ENCODE peak calls at places on chromosomes 5 and 9, in five cellular contexts. I, W, S, V and Q are unnamed samples.

GRCh38 chr9:135330307-135330631 is 149.3 kb upstream of the PPP1R26 start:
- DNase-seq in I (no peak), W (no peak), S (no peak), V (no peak), Q (no peak)

GRCh38 chr5:159945359-159945758 is 29.1 kb downstream of the ADRA1B start:
- DNase-seq in I (no peak), W (no peak), S (no peak), V (no peak), Q (no peak)

GRCh38 chr9:107299437-107299836 is 16.4 kb downstream of the RAD23B start:
- DNase-seq in I (no peak), W (no peak), S (no peak), V (no peak), Q (no peak)

GRCh38 chr9:22354699-22355384 is 91.8 kb upstream of the DMRTA1 start:
- DNase-seq in I (no peak), W (no peak), S (no peak), V (no peak), Q (no peak)

GRCh38 chr5:99922386-99922785 is 612.8 kb upstream of the FAM174A start:
- DNase-seq in I (no peak), W (no peak), S (no peak), V (no peak), Q (no peak)

GRCh38 chr5:38540348-38540747 is 16.1 kb downstream of the LIFR start:
- DNase-seq in I (no peak), W (no peak), S (no peak), V (no peak), Q (no peak)

GRCh38 chr9:124450241-124450924 is at the start of gene ADGRD2:
- DNase-seq in I (no peak), W (no peak), S (peak; percentile 68), V (no peak), Q (no peak)

GRCh38 chr9:31034311-31034710 is 1350.1 kb upstream of the ACO1 start:
- DNase-seq in I (no peak), W (no peak), S (no peak), V (no peak), Q (no peak)

DNA sequence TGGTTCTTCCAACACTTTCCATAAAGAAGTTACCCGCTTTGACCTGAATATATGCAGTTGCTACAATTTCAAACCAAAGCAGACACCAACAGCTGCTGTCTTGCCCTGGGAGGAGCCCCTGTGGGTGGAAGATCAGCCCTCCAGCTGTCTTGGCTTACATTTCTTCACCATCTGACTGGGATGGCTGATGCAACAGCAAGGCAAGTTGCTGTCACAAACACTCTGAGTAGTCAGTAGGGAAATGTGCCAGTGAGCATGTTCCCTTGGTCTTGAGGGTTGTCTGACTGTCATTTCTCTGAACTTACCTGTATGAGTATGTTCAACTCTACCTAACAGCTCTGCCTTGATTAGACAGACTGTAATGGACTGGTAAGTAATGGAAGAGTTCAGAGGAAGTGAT is 152.9 kb downstream of the SGCD start:
- DNase-seq in I (no peak), W (no peak), S (no peak), V (peak; percentile 1), Q (no peak)
- H3K27ac ChIP-seq in I (no peak overlapping the region), W (no peak overlapping the region), S (no peak overlapping the region), V (no peak overlapping the region), Q (no peak overlapping the region)

GRCh38 chr9:27768781-27769180 is 195.5 kb upstream of the C9orf72 start:
- DNase-seq in I (no peak), W (no peak), S (no peak), V (no peak), Q (no peak)
- H3K4me1 ChIP-seq in I (no peaks in the 10 kb centered on the region), W (no peaks in the 10 kb centered on the region), S (peaks cover 2% of the 10 kb centered on the region), V (peaks cover 31% of the 10 kb centered on the region), Q (no peaks in the 10 kb centered on the region)

DNA sequence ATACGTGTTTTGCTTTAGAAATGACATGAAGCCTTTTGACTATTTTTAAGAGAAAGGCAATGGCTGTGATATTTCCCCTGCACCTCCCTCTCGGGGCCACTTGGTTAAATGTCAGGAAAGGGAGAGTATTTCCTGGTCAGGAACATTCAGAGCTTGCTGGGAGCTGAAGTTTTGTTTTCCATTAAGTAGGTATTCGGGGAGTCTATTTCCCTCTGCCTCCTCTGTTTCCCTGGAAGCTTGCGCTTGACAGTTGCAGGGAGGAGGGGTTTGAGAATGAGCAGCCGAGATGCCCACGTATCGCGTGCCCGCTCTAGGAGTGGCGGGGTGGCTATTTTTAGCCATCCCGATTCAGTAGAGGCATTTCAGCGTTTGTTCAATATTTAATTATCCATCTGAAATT is 6.7 kb downstream of the DAB2IP start:
- DNase-seq in I (peak; percentile 61), W (no peak), S (no peak), V (no peak), Q (no peak)
- H3K27ac ChIP-seq in I (peak overlapping the region; percentile 77), W (no peak overlapping the region), S (no peak overlapping the region), V (no peak overlapping the region), Q (no peak overlapping the region)

DNA sequence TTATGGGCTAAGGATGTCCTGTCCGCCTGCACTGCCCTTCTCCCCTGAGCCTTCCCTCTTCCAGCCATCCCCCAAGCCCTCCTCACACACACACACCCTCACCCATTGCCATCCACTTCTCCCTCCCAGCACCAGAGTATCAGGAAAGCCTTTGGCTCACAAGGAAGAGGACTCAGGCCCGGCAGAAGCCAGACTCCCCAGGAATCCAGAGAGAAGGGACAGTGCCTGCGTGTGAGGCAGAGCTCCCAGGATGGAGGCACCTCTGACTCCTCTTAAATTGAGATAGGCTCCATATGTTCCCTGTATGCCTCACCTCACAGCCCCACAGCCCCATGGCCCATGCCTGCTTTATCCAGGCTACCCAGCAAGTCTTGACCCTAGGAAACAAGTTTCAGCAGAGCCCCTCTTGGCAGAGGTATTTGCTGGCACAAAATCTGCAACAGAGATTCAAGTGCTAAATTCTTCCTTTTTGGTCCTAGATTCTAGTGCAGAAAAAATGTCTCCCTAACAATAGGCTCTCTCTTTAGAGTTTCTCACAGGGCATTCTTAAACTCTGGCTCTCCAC is 769 bp downstream of the IL17B start:
- DNase-seq in I (no peak), W (no peak), S (no peak), V (peak; percentile 63), Q (no peak)
- H3K4me1 ChIP-seq in I (peaks cover 13% of the 10 kb centered on the region), W (no peaks in the 10 kb centered on the region), S (peaks cover 1% of the 10 kb centered on the region), V (no peaks in the 10 kb centered on the region), Q (no peaks in the 10 kb centered on the region)

DNA sequence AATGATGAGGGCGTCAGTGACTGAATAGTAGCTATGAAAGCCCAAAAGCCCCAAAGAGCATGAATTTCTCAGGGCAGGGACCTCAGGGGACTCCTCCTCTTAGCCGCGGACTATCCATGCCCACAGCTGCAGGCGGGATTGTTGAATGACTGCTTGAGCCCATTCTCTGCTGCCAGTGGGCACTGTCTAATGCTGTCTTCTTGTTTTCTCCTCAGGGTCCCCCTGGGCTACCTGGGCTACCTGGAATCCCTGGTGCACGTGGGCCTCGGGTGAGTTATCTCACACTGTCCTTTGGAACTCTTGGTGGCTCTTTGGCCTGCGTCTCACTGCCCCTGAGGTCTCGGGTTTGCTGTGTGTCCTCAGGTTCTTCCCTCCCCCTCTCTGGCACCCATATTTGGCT is 22.7 kb downstream of the COL27A1 start:
- DNase-seq in I (no peak), W (no peak), S (no peak), V (no peak), Q (no peak)
- H3K27ac ChIP-seq in I (peak overlapping the region; percentile 49), W (no peak overlapping the region), S (no peak overlapping the region), V (no peak overlapping the region), Q (no peak overlapping the region)

GRCh38 chr9:15277400-15278137 is 29.4 kb downstream of the TTC39B start:
- DNase-seq in I (no peak), W (no peak), S (no peak), V (no peak), Q (peak; percentile 25)

GRCh38 chr9:15278290-15278689 is 28.7 kb downstream of the TTC39B start:
- DNase-seq in I (no peak), W (no peak), S (no peak), V (no peak), Q (peak; percentile 39)

GRCh38 chr9:15282567-15282966 is 24.4 kb downstream of the TTC39B start:
- DNase-seq in I (no peak), W (no peak), S (no peak), V (no peak), Q (no peak)

GRCh38 chr9:15278839-15279238 is 28.2 kb downstream of the TTC39B start:
- DNase-seq in I (no peak), W (no peak), S (no peak), V (no peak), Q (no peak)

DNA sequence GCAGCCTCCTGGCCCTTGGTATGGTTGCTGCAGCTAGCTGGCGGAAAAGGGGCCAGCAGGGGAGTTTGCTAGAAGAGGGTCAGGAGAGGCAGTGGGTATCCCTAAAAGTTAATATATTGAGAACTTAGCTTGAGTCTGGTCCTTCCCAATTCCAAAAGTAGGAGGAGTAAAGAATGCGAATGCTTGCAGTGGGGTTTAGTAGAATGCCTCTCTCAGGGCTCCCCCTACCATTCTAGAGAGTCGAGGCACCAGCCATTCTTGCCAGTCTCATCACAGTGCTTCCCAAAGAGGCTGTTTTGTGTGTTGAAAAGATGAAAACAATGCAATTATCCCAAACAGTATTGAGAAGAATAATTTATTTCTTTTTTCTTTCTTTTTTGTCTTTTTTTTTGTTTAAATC is 26.4 kb downstream of the TTC39B start:
- DNase-seq in I (no peak), W (no peak), S (no peak), V (no peak), Q (no peak)
- H3K4me1 ChIP-seq in I (no peaks in the 10 kb centered on the region), W (no peaks in the 10 kb centered on the region), S (peaks cover 3% of the 10 kb centered on the region), V (no peaks in the 10 kb centered on the region), Q (peaks cover 4% of the 10 kb centered on the region)

GRCh38 chr9:74245871-74246552 is 251.1 kb upstream of the RORB start:
- DNase-seq in I (no peak), W (no peak), S (no peak), V (no peak), Q (peak; percentile 43)
- H3K27ac ChIP-seq in I (no peak overlapping the region), W (no peak overlapping the region), S (no peak overlapping the region), V (no peak overlapping the region), Q (no peak overlapping the region)

DNA sequence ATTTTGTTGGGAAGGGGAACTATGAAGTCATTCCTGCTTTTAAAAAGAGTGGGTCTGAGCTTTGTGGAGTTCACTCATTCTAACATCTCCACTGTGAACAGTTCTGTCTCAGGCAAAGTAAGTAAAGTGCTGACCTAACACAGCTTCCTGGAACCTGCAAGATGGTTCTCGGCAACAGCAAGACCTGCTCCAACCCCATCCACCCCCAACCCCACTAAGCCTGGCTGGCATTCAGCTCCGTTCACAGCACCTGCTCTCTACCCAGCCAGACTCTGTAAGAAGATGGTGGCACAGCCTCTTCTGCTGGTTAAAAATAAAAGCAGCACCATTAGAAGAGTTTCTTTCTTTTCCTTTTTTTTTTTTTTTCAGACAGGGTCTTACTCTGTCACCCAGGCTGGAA is 42.0 kb downstream of the EPB41L4B start:
- DNase-seq in I (no peak), W (no peak), S (no peak), V (no peak), Q (no peak)
- H3K4me1 ChIP-seq in I (peaks cover 13% of the 10 kb centered on the region), W (no peaks in the 10 kb centered on the region), S (no peaks in the 10 kb centered on the region), V (no peaks in the 10 kb centered on the region), Q (no peaks in the 10 kb centered on the region)

GRCh38 chr5:148746826-148747535 is 79.4 kb upstream of the ADRB2 start:
- DNase-seq in I (no peak), W (no peak), S (no peak), V (peak; percentile 39), Q (no peak)

GRCh38 chr5:148740466-148740865 is 85.9 kb upstream of the ADRB2 start:
- DNase-seq in I (no peak), W (no peak), S (no peak), V (no peak), Q (no peak)

GRCh38 chr5:148739023-148739422 is 84.7 kb upstream of the HTR4 start:
- DNase-seq in I (no peak), W (no peak), S (no peak), V (no peak), Q (no peak)

GRCh38 chr5:148739524-148739923 is 85.2 kb upstream of the HTR4 start:
- DNase-seq in I (no peak), W (no peak), S (no peak), V (no peak), Q (no peak)

GRCh38 chr5:148740966-148741742 is 85.3 kb upstream of the ADRB2 start:
- DNase-seq in I (no peak), W (no peak), S (no peak), V (peak; percentile 58), Q (peak; percentile 63)
- H3K27ac ChIP-seq in I (peak overlapping the region; percentile 7), W (no peak overlapping the region), S (no peak overlapping the region), V (no peak overlapping the region), Q (no peak overlapping the region)